ENCODE peak calls at places on chromosome 16, in seven cellular contexts. J is uterus; L is tibial nerve; C is GM23248; H is heart left ventricle; R is left lung; U is naive thymus-derived CD4-positive, alpha-beta T cell. Y is an unnamed sample. For H3K9me3, the result is how much of the 10 kb centered on the place peaks cover.

GRCh38 chr16:57764341-57765159 is 29.0 kb downstream of the KATNB1 start:
- DNase-seq in J (no peak), L (no peak), C (peak), H (peak), R (peak), U (peak), Y (peak)

GRCh38 chr16:19008245-19008644 is 24.5 kb downstream of the TMC7 start:
- DNase-seq in J (no peak), L (no peak), C (peak), H (no peak), R (no peak), U (no peak), Y (no peak)

GRCh38 chr16:66035096-66035495 is 331.4 kb upstream of the CDH5 start:
- DNase-seq in J (no peak), L (no peak), C (no peak), H (no peak), R (no peak), U (no peak), Y (no peak)

GRCh38 chr16:28494141-28494851 is at the start of gene APOBR:
- DNase-seq in J (no peak), L (peak), C (no peak), H (peak), R (peak), U (peak), Y (peak)

GRCh38 chr16:66487580-66488235 is 60.6 kb downstream of the BEAN1 start:
- DNase-seq in J (peak), L (no peak), C (peak), H (no peak), R (no peak), U (no peak), Y (no peak)

GRCh38 chr16:66226762-66227161 is 139.7 kb upstream of the CDH5 start:
- DNase-seq in J (no peak), L (no peak), C (no peak), H (peak), R (no peak), U (no peak), Y (no peak)

GRCh38 chr16:14579266-14579665 is 50.8 kb downstream of the PARN start:
- DNase-seq in J (no peak), L (no peak), C (no peak), H (no peak), R (no peak), U (no peak), Y (no peak)

GRCh38 chr16:86585821-86586611 is 7.7 kb downstream of the FOXL1 start:
- DNase-seq in J (no peak), L (no peak), C (peak), H (no peak), R (no peak), U (no peak), Y (no peak)

GRCh38 chr16:83793179-83793578 is 14.6 kb upstream of the HSBP1 start:
- DNase-seq in J (no peak), L (no peak), C (no peak), H (no peak), R (no peak), U (no peak), Y (no peak)

GRCh38 chr16:49452568-49452967 is 79.0 kb downstream of the C16orf78 start:
- DNase-seq in J (no peak), L (no peak), C (no peak), H (no peak), R (no peak), U (no peak), Y (no peak)
- H3K9me3 ChIP-seq in J (under half), L (under half), C (under half), H (under half), R (under half), U (under half), Y (under half)

DNA sequence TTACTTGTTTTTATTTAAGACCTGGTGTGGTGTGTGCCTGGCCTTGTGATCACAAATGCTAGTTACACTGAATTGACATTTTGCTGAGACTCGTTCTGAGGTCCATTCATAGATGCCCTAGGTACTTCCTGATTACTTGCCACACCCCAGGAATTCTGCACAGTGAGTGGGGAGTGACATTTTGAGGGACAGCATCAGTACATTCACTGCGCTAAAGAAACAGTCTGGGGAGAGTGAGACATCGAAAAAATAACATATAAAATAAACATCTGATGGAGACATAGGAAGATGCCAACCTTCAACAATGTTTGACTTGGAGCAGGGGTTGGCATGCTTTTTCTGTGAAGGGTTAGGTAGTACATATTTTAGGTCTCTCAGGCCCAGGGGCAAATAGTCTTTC is 30.4 kb downstream of the ABCC1 start:
- DNase-seq in J (no peak), L (no peak), C (no peak), H (no peak), R (no peak), U (no peak), Y (no peak)
- H3K9me3 ChIP-seq in J (under half), L (under half), C (under half), H (under half), R (under half), U (under half), Y (under half)

DNA sequence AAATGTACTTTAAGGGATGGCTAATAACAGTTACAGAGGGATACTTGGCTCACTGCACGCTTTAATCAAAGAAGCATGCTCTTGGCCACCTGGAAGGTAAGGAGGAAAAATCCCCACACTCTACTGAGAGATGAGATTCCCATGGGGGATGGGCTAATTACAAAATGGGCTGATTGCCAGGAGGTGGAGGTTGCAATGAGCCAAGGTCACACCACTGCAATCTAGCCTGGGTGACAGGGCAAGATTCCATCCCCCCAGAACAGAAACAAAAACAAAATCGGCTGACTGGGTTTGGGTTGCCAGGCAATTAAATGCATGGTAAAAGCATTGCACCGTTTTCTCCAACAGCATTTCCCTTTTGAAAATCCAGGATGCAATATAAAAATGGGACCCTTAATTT is 18.0 kb downstream of the N4BP1 start:
- DNase-seq in J (no peak), L (no peak), C (no peak), H (no peak), R (no peak), U (no peak), Y (no peak)
- H3K9me3 ChIP-seq in J (under half), L (under half), C (under half), H (under half), R (under half), U (under half), Y (under half)

GRCh38 chr16:55898592-55898991 is 23.4 kb upstream of the CES5A start:
- DNase-seq in J (no peak), L (no peak), C (no peak), H (no peak), R (no peak), U (no peak), Y (no peak)

GRCh38 chr16:55889518-55889917 is 14.3 kb upstream of the CES5A start:
- DNase-seq in J (no peak), L (no peak), C (no peak), H (no peak), R (no peak), U (no peak), Y (no peak)

GRCh38 chr16:55892821-55893220 is 17.6 kb upstream of the CES5A start:
- DNase-seq in J (no peak), L (no peak), C (no peak), H (no peak), R (no peak), U (no peak), Y (no peak)
- H3K9me3 ChIP-seq in J (under half), L (under half), C (under half), H (under half), R (under half), U (under half), Y (under half)

Y was measured in T-helper 17 cell.